ENCODE peak calls at places on chromosomes 3 and 15, in seven cellular contexts. B is uterus, E is upper lobe of right lung, R is cardiac muscle cell, P is ovary, D is suprapubic skin, H is coronary artery. Z is an unnamed sample.

GRCh38 chr15:99842071-99842470 is 108.8 kb upstream of the LYSMD4 start:
- DNase-seq in B (no peak), E (no peak), R (no peak), P (no peak), D (no peak), H (no peak), Z (no peak)

GRCh38 chr3:136946978-136947377 is 10.8 kb upstream of the IL20RB start:
- DNase-seq in B (no peak), E (no peak), R (no peak), P (no peak), D (no peak), H (no peak), Z (no peak)

GRCh38 chr3:126394977-126395321 is 240 bp downstream of the CFAP100 start:
- DNase-seq in B (no peak), E (no peak), R (no peak), P (no peak), D (no peak), H (no peak), Z (no peak)

GRCh38 chr3:66106788-66107187 is 68.1 kb upstream of the MAGI1 start:
- DNase-seq in B (no peak), E (no peak), R (no peak), P (no peak), D (no peak), H (no peak), Z (peak; percentile 26)

GRCh38 chr3:113271189-113271588 is 59.8 kb downstream of the BOC start:
- DNase-seq in B (peak; percentile 11), E (no peak), R (no peak), P (peak; percentile 30), D (no peak), H (no peak), Z (no peak)

GRCh38 chr3:63855333-63855940 is 8.2 kb downstream of the THOC7 start:
- DNase-seq in B (no peak), E (no peak), R (no peak), P (no peak), D (no peak), H (no peak), Z (peak; percentile 11)

GRCh38 chr3:139140553-139140952 is 95.9 kb upstream of the PRR23C start:
- DNase-seq in B (no peak), E (no peak), R (no peak), P (no peak), D (no peak), H (no peak), Z (no peak)

GRCh38 chr15:48144889-48145288 is 24.1 kb downstream of the SLC24A5 start:
- DNase-seq in B (no peak), E (no peak), R (no peak), P (no peak), D (no peak), H (no peak), Z (peak; percentile 66)

GRCh38 chr3:43183456-43183855 is 77.6 kb upstream of the POMGNT2 start:
- DNase-seq in B (no peak), E (no peak), R (no peak), P (no peak), D (no peak), H (no peak), Z (peak; percentile 32)

GRCh38 chr3:102537122-102537521 is 102.3 kb downstream of the ZPLD1 start:
- DNase-seq in B (no peak), E (no peak), R (no peak), P (no peak), D (no peak), H (no peak), Z (no peak)

DNA sequence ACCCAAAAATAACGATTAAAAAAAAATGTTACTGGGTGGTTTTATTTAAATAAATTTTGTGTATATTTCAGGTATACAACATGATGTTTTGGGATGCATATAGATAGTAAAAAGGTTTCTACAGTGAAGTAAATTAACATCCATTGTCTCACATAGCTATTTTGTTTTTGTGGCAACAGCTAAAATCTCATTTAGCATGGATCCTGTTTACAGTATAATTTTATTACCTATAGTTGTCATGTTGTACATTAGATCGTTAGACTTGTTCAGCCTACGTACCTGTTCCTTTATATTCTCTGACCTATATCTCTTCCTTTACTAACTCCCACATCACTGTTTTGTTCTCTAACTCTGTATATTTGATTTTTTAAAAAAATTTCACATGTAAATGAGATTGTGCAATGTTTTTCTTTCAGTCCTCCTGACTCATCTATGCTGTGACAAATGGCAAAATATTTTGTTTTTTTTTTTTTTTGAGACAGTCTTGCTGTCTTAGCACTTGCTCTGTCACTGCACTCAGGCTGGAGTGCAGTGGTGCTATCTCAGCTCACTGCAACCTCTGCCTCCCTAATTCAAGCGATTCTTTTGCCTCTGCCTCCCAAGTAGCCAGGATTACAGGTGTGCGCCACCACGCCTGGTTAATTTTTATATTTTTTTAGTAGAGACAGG is 45.6 kb downstream of the OIP5 start:
- DNase-seq in B (no peak), E (no peak), R (no peak), P (no peak), D (no peak), H (no peak), Z (peak; percentile 15)
- H3K4me3 ChIP-seq in B (no peak overlapping the region), E (no peak overlapping the region), R (no peak overlapping the region), P (no peak overlapping the region), D (no peak overlapping the region), H (no peak overlapping the region), Z (no peak overlapping the region)

DNA sequence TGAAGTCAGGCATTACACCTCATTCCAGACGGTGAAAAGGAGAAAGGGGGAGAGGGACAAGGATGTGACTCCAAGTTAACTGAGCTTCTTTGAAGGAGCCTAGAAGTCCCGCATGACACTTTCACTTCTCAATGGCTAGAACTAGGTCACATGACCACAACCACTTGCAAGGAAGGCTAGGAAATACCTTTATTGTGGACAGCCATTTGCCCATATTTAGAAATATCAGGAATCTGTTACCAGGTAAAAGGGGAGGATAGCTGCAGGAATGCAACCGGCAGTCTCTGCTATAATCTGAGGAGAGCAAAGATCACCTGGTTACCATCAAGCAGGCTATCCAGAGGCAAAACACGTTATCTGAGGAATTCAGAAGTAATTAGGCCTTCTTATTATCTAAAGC is 28.9 kb upstream of the PXYLP1 start:
- DNase-seq in B (no peak), E (no peak), R (no peak), P (no peak), D (no peak), H (no peak), Z (no peak)
- TF ChIP-seq CTCF in B (no peak), E (no peak), R (no peak), P (no peak), D (no peak), H (no peak), Z (no peak)

DNA sequence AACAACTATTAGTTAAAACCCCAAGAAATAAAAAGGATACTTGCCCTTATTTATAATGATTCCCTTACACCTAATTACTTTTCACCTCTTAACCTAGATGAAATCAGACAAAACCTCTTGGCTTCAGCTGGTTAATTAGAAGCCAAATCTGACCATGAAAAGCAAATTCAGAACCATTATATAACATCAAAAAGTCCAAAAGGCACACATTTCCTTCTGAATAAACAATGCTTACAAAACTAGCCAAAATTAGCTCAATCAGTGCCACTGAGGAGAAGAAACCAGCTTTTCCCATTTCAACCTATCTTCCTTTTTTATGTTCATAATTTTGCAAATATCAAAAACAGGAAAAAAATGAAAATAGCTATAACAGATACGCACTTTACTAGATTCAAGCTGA is 3.2 kb downstream of the EHHADH start:
- DNase-seq in B (no peak), E (no peak), R (no peak), P (no peak), D (no peak), H (no peak), Z (no peak)
- H3K4me3 ChIP-seq in B (no peak overlapping the region), E (no peak overlapping the region), R (no peak overlapping the region), P (no peak overlapping the region), D (no peak overlapping the region), H (no peak overlapping the region), Z (no peak overlapping the region)

GRCh38 chr3:52238193-52238760 is 681 bp downstream of the TWF2 start:
- DNase-seq in B (no peak), E (no peak), R (no peak), P (no peak), D (no peak), H (no peak), Z (peak; percentile 29)

GRCh38 chr3:52237659-52238172 is 1.2 kb downstream of the TWF2 start:
- DNase-seq in B (peak; percentile 89), E (peak; percentile 86), R (no peak), P (peak; percentile 92), D (peak; percentile 94), H (peak; percentile 89), Z (peak; percentile 90)

GRCh38 chr3:52237006-52237658 is 1.8 kb downstream of the TWF2 start:
- DNase-seq in B (no peak), E (peak; percentile 39), R (no peak), P (peak; percentile 42), D (no peak), H (no peak), Z (no peak)

GRCh38 chr3:52234516-52235447 is 4.2 kb downstream of the TWF2 start:
- DNase-seq in B (no peak), E (peak; percentile 54), R (no peak), P (peak; percentile 31), D (no peak), H (peak; percentile 72), Z (no peak)

DNA sequence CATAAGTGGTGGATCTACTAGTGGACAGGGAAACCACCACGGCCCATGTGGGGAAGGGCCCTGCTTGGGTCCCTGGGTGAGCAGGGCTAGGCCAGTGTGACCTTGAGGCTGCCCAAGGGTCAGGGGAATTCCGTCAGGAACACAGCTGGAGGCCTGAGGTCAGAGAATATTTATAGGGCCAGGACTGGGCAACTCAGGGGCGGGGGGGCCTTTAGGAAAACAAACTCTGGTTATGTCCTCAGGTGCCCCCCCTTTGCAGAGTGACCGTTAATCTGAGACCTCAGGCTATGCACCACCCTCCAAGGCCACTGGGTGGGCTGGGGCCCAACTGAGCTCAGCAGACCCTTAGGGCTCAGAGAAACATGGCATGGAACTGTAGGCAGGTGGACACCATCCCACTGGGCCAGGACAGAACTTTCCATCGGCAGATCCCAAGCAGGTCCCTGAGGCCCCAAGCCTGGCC is 2.5 kb downstream of the TWF2 start:
- DNase-seq in B (no peak), E (peak; percentile 49), R (no peak), P (peak; percentile 57), D (no peak), H (no peak), Z (no peak)
- TF ChIP-seq CTCF in B (no peak), E (no peak), R (no peak), P (no peak), D (no peak), H (no peak), Z (no peak)

DNA sequence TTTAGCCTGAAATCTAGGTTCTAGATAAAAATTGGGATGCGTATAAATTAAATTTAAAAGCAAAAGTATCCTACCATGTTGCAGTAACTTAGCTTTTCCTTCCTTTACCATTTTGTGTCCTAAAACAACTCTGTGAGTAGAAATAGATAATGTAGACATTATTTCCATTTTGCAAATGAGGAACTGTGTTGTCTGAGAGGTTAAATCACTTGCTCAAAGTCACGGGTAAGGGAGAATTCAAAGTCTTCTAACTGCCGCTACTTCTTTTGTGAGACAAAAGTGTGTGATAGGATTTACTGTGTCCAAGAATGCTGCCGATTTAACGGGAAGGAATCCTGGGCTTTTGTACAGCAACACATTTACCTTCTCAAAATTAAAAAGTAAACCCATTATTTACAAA is 40.7 kb downstream of the MYO1E start:
- DNase-seq in B (no peak), E (no peak), R (no peak), P (no peak), D (no peak), H (no peak), Z (no peak)
- H3K4me3 ChIP-seq in B (no peak overlapping the region), E (no peak overlapping the region), R (no peak overlapping the region), P (no peak overlapping the region), D (no peak overlapping the region), H (no peak overlapping the region), Z (no peak overlapping the region)